ENCODE peak calls at places on chromosomes 11 and 22, in ten cellular contexts. Y, R, C, Z, J, N, W, O, I and L are unnamed samples.

GRCh38 chr11:76230392-76230791 is 24.1 kb upstream of the WNT11 start:
- DNase-seq in Y (no peak), R (no peak), C (no peak), Z (no peak), J (no peak), N (no peak), W (peak; percentile 30), O (no peak), I (no peak), L (no peak)

GRCh38 chr11:116511684-116512083 is 261.1 kb downstream of the BUD13 start:
- DNase-seq in Y (no peak), R (no peak), C (no peak), Z (no peak), J (no peak), N (no peak), W (no peak), O (no peak), I (no peak), L (no peak)

GRCh38 chr22:50701076-50701419 is 28.4 kb downstream of the SHANK3 start:
- DNase-seq in Y (no peak), R (no peak), C (no peak), Z (no peak), J (no peak), N (no peak), W (peak; percentile 33), O (no peak), I (no peak), L (no peak)

GRCh38 chr11:2375964-2376551 is 1.1 kb upstream of the CD81 start:
- DNase-seq in Y (no peak), R (no peak), C (no peak), Z (no peak), J (no peak), N (no peak), W (peak; percentile 22), O (no peak), I (no peak), L (no peak)

GRCh38 chr11:34379081-34379480 is 21.3 kb upstream of the ABTB2 start:
- DNase-seq in Y (peak; percentile 29), R (no peak), C (no peak), Z (no peak), J (no peak), N (peak; percentile 64), W (no peak), O (no peak), I (no peak), L (peak; percentile 30)

GRCh38 chr11:95904009-95904650 is 19.8 kb downstream of the MTMR2 start:
- DNase-seq in Y (no peak), R (no peak), C (no peak), Z (no peak), J (no peak), N (no peak), W (no peak), O (no peak), I (no peak), L (no peak)

GRCh38 chr11:83257638-83258229 is 28.4 kb downstream of the CCDC90B start:
- DNase-seq in Y (peak; percentile 89), R (no peak), C (no peak), Z (no peak), J (no peak), N (peak; percentile 33), W (no peak), O (no peak), I (no peak), L (no peak)

GRCh38 chr11:109641549-109641948 is 219.6 kb downstream of the C11orf87 start:
- DNase-seq in Y (peak; percentile 55), R (peak; percentile 38), C (no peak), Z (peak; percentile 10), J (no peak), N (no peak), W (no peak), O (no peak), I (no peak), L (peak; percentile 37)

GRCh38 chr11:127369301-127369968 is 368.9 kb upstream of the KIRREL3 start:
- DNase-seq in Y (no peak), R (no peak), C (no peak), Z (no peak), J (no peak), N (no peak), W (no peak), O (no peak), I (no peak), L (no peak)

GRCh38 chr11:29963068-29963467 is 53.8 kb downstream of the KCNA4 start:
- DNase-seq in Y (no peak), R (no peak), C (no peak), Z (no peak), J (no peak), N (no peak), W (no peak), O (no peak), I (no peak), L (no peak)

GRCh38 chr11:107816028-107816427 is 42.6 kb downstream of the SLC35F2 start:
- DNase-seq in Y (no peak), R (no peak), C (no peak), Z (no peak), J (no peak), N (no peak), W (no peak), O (no peak), I (no peak), L (no peak)

GRCh38 chr11:65423516-65424199 is 1.1 kb downstream of the NEAT1 start:
- DNase-seq in Y (no peak), R (no peak), C (peak; percentile 38), Z (no peak), J (peak; percentile 54), N (no peak), W (peak; percentile 49), O (no peak), I (no peak), L (peak; percentile 56)

GRCh38 chr11:12457030-12457600 is 79.7 kb downstream of the PARVA start:
- DNase-seq in Y (peak; percentile 64), R (no peak), C (no peak), Z (no peak), J (no peak), N (no peak), W (no peak), O (no peak), I (no peak), L (no peak)

GRCh38 chr11:97290444-97291041 is 900.7 kb downstream of the JRKL start:
- DNase-seq in Y (no peak), R (no peak), C (no peak), Z (no peak), J (no peak), N (no peak), W (no peak), O (no peak), I (no peak), L (no peak)

GRCh38 chr11:47111318-47111804 is 65.3 kb downstream of the ARFGAP2 start:
- DNase-seq in Y (no peak), R (no peak), C (no peak), Z (no peak), J (no peak), N (no peak), W (no peak), O (no peak), I (peak; percentile 77), L (no peak)

GRCh38 chr11:76803811-76804600 is 20.9 kb downstream of the TSKU start:
- DNase-seq in Y (peak; percentile 28), R (no peak), C (peak; percentile 85), Z (no peak), J (peak; percentile 40), N (no peak), W (no peak), O (no peak), I (no peak), L (no peak)

GRCh38 chr11:12162652-12163051 is 52.3 kb downstream of the MICAL2 start:
- DNase-seq in Y (no peak), R (no peak), C (no peak), Z (no peak), J (peak; percentile 5), N (no peak), W (no peak), O (no peak), I (no peak), L (peak; percentile 43)

GRCh38 chr11:113675003-113675471 is 31.1 kb downstream of the TMPRSS5 start:
- DNase-seq in Y (peak; percentile 95), R (no peak), C (peak; percentile 23), Z (no peak), J (peak; percentile 52), N (peak; percentile 91), W (no peak), O (peak; percentile 86), I (no peak), L (no peak)

GRCh38 chr11:32527191-32527590 is 56.4 kb upstream of the EIF3M start:
- DNase-seq in Y (no peak), R (no peak), C (no peak), Z (no peak), J (no peak), N (no peak), W (no peak), O (no peak), I (no peak), L (peak; percentile 50)

GRCh38 chr22:19675428-19675827 is 38.9 kb upstream of the SEPTIN5 start:
- DNase-seq in Y (no peak), R (no peak), C (no peak), Z (no peak), J (no peak), N (no peak), W (no peak), O (no peak), I (no peak), L (no peak)

GRCh38 chr11:128931661-128932060 is 11.0 kb downstream of the TP53AIP1 start:
- DNase-seq in Y (no peak), R (no peak), C (no peak), Z (no peak), J (no peak), N (no peak), W (no peak), O (no peak), I (no peak), L (no peak)

GRCh38 chr11:130272336-130272735 is 42.4 kb downstream of the ZBTB44 start:
- DNase-seq in Y (no peak), R (no peak), C (no peak), Z (no peak), J (no peak), N (no peak), W (no peak), O (no peak), I (no peak), L (no peak)

GRCh38 chr11:95375881-95376280 is 144.9 kb upstream of the SESN3 start:
- DNase-seq in Y (peak; percentile 79), R (no peak), C (no peak), Z (no peak), J (no peak), N (peak; percentile 60), W (no peak), O (peak; percentile 74), I (no peak), L (no peak)

GRCh38 chr22:45896961-45897538 is 79.9 kb downstream of the WNT7B start:
- DNase-seq in Y (no peak), R (no peak), C (no peak), Z (no peak), J (no peak), N (no peak), W (peak; percentile 18), O (no peak), I (no peak), L (no peak)

GRCh38 chr11:34174411-34175041 is 69.1 kb downstream of the NAT10 start:
- DNase-seq in Y (peak; percentile 74), R (peak; percentile 89), C (peak; percentile 79), Z (peak; percentile 75), J (peak; percentile 84), N (peak; percentile 85), W (peak; percentile 91), O (no peak), I (peak; percentile 7), L (peak; percentile 74)